ENCODE peak calls at places on chromosomes 13 and 19, in ten cellular contexts. U is adrenal gland, M is aorta, X is tibial nerve, Y is upper lobe of left lung, S is cardiac muscle cell, F is cardiac fibroblast, R is fibroblast of pulmonary artery, G is right lobe of liver, B is AG09309. K is an unnamed sample.

GRCh38 chr19:3784607-3785463 is 1.3 kb downstream of the MATK start:
- DNase-seq in U (no peak), X (no peak), G (no peak), R (no peak), F (no peak), B (no peak), Y (no peak), S (no peak), M (no peak), K (no peak)

GRCh38 chr13:24127116-24127631 is 33.3 kb upstream of the SPATA13 start:
- DNase-seq in G (peak; percentile 46), X (no peak), S (no peak), B (no peak), U (no peak), R (no peak), F (peak; percentile 12), M (no peak), Y (no peak), K (no peak)

GRCh38 chr13:44385401-44385800 is 11.8 kb downstream of the SERP2 start:
- DNase-seq in F (no peak), B (no peak), Y (no peak), G (no peak), X (no peak), R (peak; percentile 23), S (no peak), M (no peak), U (no peak), K (no peak)

GRCh38 chr13:80299046-80299445 is 41.9 kb downstream of the SPRY2 start:
- DNase-seq in F (peak; percentile 18), U (no peak), R (no peak), S (no peak), Y (no peak), B (no peak), G (no peak), X (no peak), M (no peak), K (no peak)

GRCh38 chr19:19822148-19822429 is 539 bp upstream of the ZNF506 start:
- DNase-seq in U (no peak), G (no peak), S (peak; percentile 1), F (no peak), X (no peak), B (no peak), Y (no peak), R (no peak), M (no peak), K (no peak)

GRCh38 chr19:17248011-17248776 is 2.5 kb upstream of the NR2F6 start:
- DNase-seq in X (no peak), U (no peak), R (no peak), G (no peak), Y (peak; percentile 75), B (no peak), S (no peak), M (no peak), F (no peak), K (no peak)

GRCh38 chr19:31179471-31179852 is 169.8 kb downstream of the TSHZ3 start:
- DNase-seq in Y (no peak), F (no peak), R (no peak), B (no peak), X (no peak), U (no peak), S (no peak), G (no peak), M (no peak), K (no peak)

GRCh38 chr19:31154021-31154420 is 195.2 kb downstream of the TSHZ3 start:
- DNase-seq in S (no peak), R (peak; percentile 26), M (no peak), U (no peak), X (no peak), F (peak; percentile 76), Y (no peak), B (no peak), G (no peak), K (no peak)

GRCh38 chr19:8126511-8126910 is 22.9 kb downstream of the FBN3 start:
- DNase-seq in R (no peak), G (no peak), X (no peak), U (no peak), B (no peak), M (no peak), Y (peak; percentile 77), F (no peak), S (no peak), K (no peak)

GRCh38 chr13:45297456-45298205 is 43.4 kb downstream of the TPT1 start:
- DNase-seq in U (no peak), F (no peak), R (no peak), G (no peak), Y (no peak), X (no peak), B (no peak), S (no peak), M (no peak), K (no peak)

GRCh38 chr19:5436948-5437306 is 18.3 kb upstream of the ZNRF4 start:
- DNase-seq in Y (no peak), S (no peak), R (no peak), F (no peak), B (no peak), U (no peak), G (no peak), X (no peak), M (no peak), K (no peak)

GRCh38 chr19:5434351-5434917 is 20.8 kb upstream of the ZNRF4 start:
- DNase-seq in B (no peak), X (no peak), M (no peak), Y (no peak), U (no peak), S (no peak), R (no peak), G (no peak), F (no peak), K (no peak)

GRCh38 chr19:5434970-5435641 is 20.1 kb upstream of the ZNRF4 start:
- DNase-seq in Y (no peak), G (no peak), X (no peak), R (peak; percentile 45), M (no peak), F (peak; percentile 85), S (no peak), B (peak; percentile 29), U (peak; percentile 49), K (peak; percentile 36)

GRCh38 chr19:5436101-5436947 is 18.9 kb upstream of the ZNRF4 start:
- DNase-seq in R (peak; percentile 45), S (peak; percentile 86), B (peak; percentile 10), X (no peak), G (no peak), M (no peak), F (peak; percentile 14), U (peak; percentile 19), Y (peak; percentile 62), K (peak; percentile 12)

GRCh38 chr19:5435642-5436017 is 19.6 kb upstream of the ZNRF4 start:
- DNase-seq in B (no peak), S (no peak), M (no peak), X (no peak), G (no peak), R (no peak), F (no peak), U (no peak), Y (no peak), K (no peak)
- H3K4me3 ChIP-seq in B (no peak overlapping the region), S (no peak overlapping the region), M (no peak overlapping the region), X (no peak overlapping the region), G (no peak overlapping the region), R (no peak overlapping the region), F (no peak overlapping the region), U (no peak overlapping the region), Y (no peak overlapping the region), K (no peak overlapping the region)

DNA sequence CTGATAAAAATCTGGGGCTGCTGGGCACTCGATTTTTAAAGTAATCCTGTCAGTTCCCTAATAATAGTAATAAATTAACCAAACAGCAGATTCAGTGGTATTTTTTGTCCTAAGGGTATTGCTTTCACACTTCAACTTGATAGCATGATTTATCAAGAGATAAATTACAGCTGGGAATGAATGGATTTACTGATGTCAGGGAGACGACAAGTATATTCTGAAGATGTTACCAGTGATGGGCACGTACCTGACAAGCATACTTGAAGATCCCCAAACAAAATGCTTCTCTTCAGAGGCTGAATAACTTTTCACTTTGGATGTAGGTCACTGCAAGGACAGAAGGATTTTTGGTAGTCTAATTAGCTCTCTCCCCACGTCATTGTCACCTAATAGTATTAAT is 82.0 kb downstream of the OLFM4 start:
- DNase-seq in R (no peak), Y (no peak), X (no peak), G (no peak), B (no peak), F (no peak), M (no peak), U (no peak), S (no peak), K (no peak)
- H3K4me3 ChIP-seq in R (no peak overlapping the region), Y (no peak overlapping the region), X (no peak overlapping the region), G (no peak overlapping the region), B (no peak overlapping the region), F (no peak overlapping the region), M (no peak overlapping the region), U (no peak overlapping the region), S (no peak overlapping the region), K (no peak overlapping the region)

GRCh38 chr19:38869160-38869835 is 8.8 kb downstream of the RINL start:
- DNase-seq in B (no peak), G (peak; percentile 44), M (no peak), R (no peak), U (no peak), F (no peak), S (no peak), Y (peak; percentile 79), X (no peak), K (no peak)

GRCh38 chr19:38869836-38870607 is 8.1 kb downstream of the RINL start:
- DNase-seq in X (peak; percentile 78), G (peak; percentile 95), Y (peak; percentile 98), M (peak; percentile 94), S (peak; percentile 66), B (no peak), R (peak; percentile 62), F (peak; percentile 50), U (peak; percentile 81), K (no peak)

GRCh38 chr19:38867176-38867780 is 10.8 kb downstream of the RINL start:
- DNase-seq in S (no peak), B (no peak), U (no peak), G (no peak), Y (no peak), R (no peak), M (no peak), X (no peak), F (no peak), K (no peak)

GRCh38 chr19:38870612-38871011 is 7.5 kb downstream of the RINL start:
- DNase-seq in R (no peak), F (no peak), B (no peak), G (no peak), S (no peak), Y (no peak), M (no peak), X (no peak), U (no peak), K (no peak)

DNA sequence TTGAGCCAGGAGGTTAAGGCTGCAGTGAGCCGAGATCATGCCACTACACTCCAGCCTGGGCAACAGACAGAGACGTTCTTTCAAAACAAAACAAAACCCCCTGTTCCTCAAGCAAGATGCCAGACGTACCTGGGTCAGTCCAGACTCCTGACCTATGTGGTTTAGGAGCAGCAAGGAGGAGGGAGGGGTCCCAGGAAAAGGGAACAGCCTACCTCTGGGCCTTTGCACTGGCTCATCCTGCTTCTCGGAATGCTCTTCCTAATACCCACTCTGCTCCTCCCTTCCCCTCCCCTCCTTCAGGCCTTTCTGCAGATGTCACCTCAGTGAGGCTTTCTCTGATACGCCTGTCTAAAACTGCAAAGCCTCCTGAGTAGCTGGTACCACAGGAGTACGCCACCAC is 9.5 kb downstream of the RINL start:
- DNase-seq in G (no peak), S (no peak), Y (no peak), M (no peak), X (no peak), F (no peak), R (no peak), B (no peak), U (no peak), K (no peak)
- H3K4me3 ChIP-seq in G (no peak overlapping the region), S (no peak overlapping the region), Y (no peak overlapping the region), M (no peak overlapping the region), X (no peak overlapping the region), F (no peak overlapping the region), R (no peak overlapping the region), B (no peak overlapping the region), U (no peak overlapping the region), K (no peak overlapping the region)

GRCh38 chr13:58682616-58683015 is 1051.1 kb downstream of the PCDH17 start:
- DNase-seq in R (no peak), S (no peak), U (no peak), Y (no peak), G (no peak), F (no peak), X (no peak), B (no peak), M (no peak), K (no peak)
- H3K4me3 ChIP-seq in R (no peak overlapping the region), S (no peak overlapping the region), U (no peak overlapping the region), Y (no peak overlapping the region), G (no peak overlapping the region), F (no peak overlapping the region), X (no peak overlapping the region), B (no peak overlapping the region), M (no peak overlapping the region), K (no peak overlapping the region)

K was measured in AG04449.